ENCODE peak calls at places on chromosomes 3 and 15, in seven cellular contexts. N is small intestine, U is colonic mucosa, O is HepG2, T is cardiac muscle cell, V is HCT116, S is LNCaP clone FGC. H is an unnamed sample.
A peak's percentile ranks its signal among the peaks of the same experiment; 100 is the strongest.

GRCh38 chr15:74817370-74817737 is 4.7 kb downstream of the LMAN1L start:
- DNase-seq in O (peak; percentile 56), V (no peak), N (peak; percentile 70), T (no peak), U (peak; percentile 66), S (peak; percentile 54), H (peak; percentile 30)

GRCh38 chr3:40096561-40097506 is 212.7 kb upstream of the EIF1B start:
- DNase-seq in T (no peak), S (peak; percentile 86), U (no peak), O (no peak), V (no peak), N (no peak), H (no peak)

GRCh38 chr3:13419356-13420050 is 619 bp downstream of the NUP210 start:
- DNase-seq in U (no peak), V (no peak), O (no peak), N (peak; percentile 28), S (no peak), T (no peak), H (no peak)

GRCh38 chr3:47443611-47443995 is 32.1 kb downstream of the SCAP start:
- DNase-seq in S (peak; percentile 92), U (peak; percentile 64), O (peak; percentile 87), T (no peak), N (peak; percentile 89), V (no peak), H (no peak)

GRCh38 chr3:126208182-126208581 is 27.8 kb upstream of the ALDH1L1 start:
- DNase-seq in O (no peak), N (no peak), U (no peak), V (no peak), S (no peak), T (no peak), H (peak; percentile 64)

GRCh38 chr3:187744169-187745151 is 808 bp downstream of the BCL6 start:
- DNase-seq in N (peak; percentile 52), U (peak; percentile 62), V (no peak), S (no peak), O (no peak), T (peak; percentile 70), H (peak; percentile 70)

GRCh38 chr3:46867550-46867898 is 4.3 kb upstream of the MYL3 start:
- DNase-seq in V (no peak), N (peak; percentile 5), U (peak; percentile 54), O (no peak), S (no peak), T (peak; percentile 88), H (peak; percentile 87)

GRCh38 chr15:45114076-45114750 is at the start of the genes DUOX2 and DUOXA2:
- DNase-seq in V (no peak), U (peak; percentile 39), S (no peak), T (no peak), O (no peak), N (no peak), H (no peak)

GRCh38 chr3:131795382-131796085 is 239.3 kb downstream of the CPNE4 start:
- DNase-seq in S (no peak), V (no peak), U (no peak), N (peak; percentile 7), T (peak; percentile 64), O (no peak), H (peak; percentile 4)

GRCh38 chr3:33250712-33251111 is 26.5 kb upstream of the FBXL2 start:
- DNase-seq in U (no peak), S (no peak), V (no peak), O (no peak), N (no peak), T (peak; percentile 32), H (peak; percentile 3)

GRCh38 chr3:161284989-161285388 is 63.9 kb downstream of the NMD3 start:
- DNase-seq in V (no peak), O (no peak), T (no peak), U (no peak), N (no peak), S (no peak), H (no peak)

GRCh38 chr3:186571644-186572013 is 1.1 kb downstream of the DNAJB11 start:
- DNase-seq in N (no peak), S (no peak), V (no peak), O (no peak), T (no peak), U (no peak), H (no peak)

GRCh38 chr3:23785882-23786281 is 19.9 kb upstream of the UBE2E1 start:
- DNase-seq in U (no peak), T (no peak), O (no peak), V (no peak), S (peak; percentile 73), N (no peak), H (no peak)

GRCh38 chr15:31953573-31953972 is 76.7 kb upstream of the CHRNA7 start:
- DNase-seq in U (no peak), V (no peak), N (no peak), S (no peak), T (no peak), O (no peak), H (no peak)

GRCh38 chr3:53880396-53881345 is 1.3 kb downstream of the ACTR8 start:
- DNase-seq in S (no peak), V (no peak), T (peak; percentile 45), N (no peak), U (no peak), O (peak; percentile 25), H (peak; percentile 43)

GRCh38 chr3:55910543-55910942 is 423.4 kb upstream of the WNT5A start:
- DNase-seq in N (no peak), O (no peak), U (no peak), S (no peak), V (no peak), T (peak; percentile 5), H (no peak)

GRCh38 chr15:78944202-78944625 is 632 bp downstream of the CTSH start:
- DNase-seq in O (no peak), V (no peak), T (no peak), N (peak; percentile 75), U (no peak), S (no peak), H (no peak)

GRCh38 chr15:78942741-78943140 is 2.1 kb downstream of the CTSH start:
- DNase-seq in O (no peak), U (no peak), V (no peak), T (no peak), S (no peak), N (no peak), H (no peak)

GRCh38 chr15:78946493-78946892 is 1.6 kb upstream of the CTSH start:
- DNase-seq in U (no peak), S (no peak), O (no peak), T (no peak), V (no peak), N (no peak), H (no peak)

GRCh38 chr15:78944669-78945407 is at the start of gene CTSH:
- DNase-seq in N (peak; percentile 95), O (peak; percentile 84), T (peak; percentile 65), S (peak; percentile 59), V (no peak), U (peak; percentile 92), H (peak; percentile 21)

GRCh38 chr15:78943692-78944091 is 1.2 kb downstream of the CTSH start:
- DNase-seq in T (no peak), O (no peak), U (no peak), N (no peak), S (no peak), V (no peak), H (no peak)
- H3K4me3 ChIP-seq in T (no peak overlapping the region), O (peak overlapping the region; percentile 75), U (peak overlapping the region; percentile 71), N (peak overlapping the region; percentile 54), S (peak overlapping the region; percentile 86), V (no peak overlapping the region), H (no peak overlapping the region)

GRCh38 chr15:63232400-63232799 is 43.0 kb downstream of the RAB8B start:
- DNase-seq in T (no peak), U (no peak), S (no peak), V (no peak), O (no peak), N (no peak), H (no peak)
- H3K4me3 ChIP-seq in T (no peak overlapping the region), U (no peak overlapping the region), S (no peak overlapping the region), V (no peak overlapping the region), O (no peak overlapping the region), N (no peak overlapping the region), H (no peak overlapping the region)

GRCh38 chr15:94843060-94843459 is 611.7 kb downstream of the MCTP2 start:
- DNase-seq in V (no peak), N (no peak), U (no peak), T (no peak), O (no peak), S (no peak), H (no peak)

GRCh38 chr15:94845391-94845718 is 614.0 kb downstream of the MCTP2 start:
- DNase-seq in N (no peak), T (no peak), U (no peak), O (no peak), S (no peak), V (no peak), H (no peak)

GRCh38 chr15:94847325-94847724 is 616.0 kb downstream of the MCTP2 start:
- DNase-seq in U (no peak), T (no peak), N (no peak), S (no peak), V (no peak), O (no peak), H (no peak)

GRCh38 chr15:94844188-94844532 is 612.8 kb downstream of the MCTP2 start:
- DNase-seq in V (no peak), N (no peak), T (no peak), S (no peak), U (no peak), O (peak; percentile 19), H (no peak)

DNA sequence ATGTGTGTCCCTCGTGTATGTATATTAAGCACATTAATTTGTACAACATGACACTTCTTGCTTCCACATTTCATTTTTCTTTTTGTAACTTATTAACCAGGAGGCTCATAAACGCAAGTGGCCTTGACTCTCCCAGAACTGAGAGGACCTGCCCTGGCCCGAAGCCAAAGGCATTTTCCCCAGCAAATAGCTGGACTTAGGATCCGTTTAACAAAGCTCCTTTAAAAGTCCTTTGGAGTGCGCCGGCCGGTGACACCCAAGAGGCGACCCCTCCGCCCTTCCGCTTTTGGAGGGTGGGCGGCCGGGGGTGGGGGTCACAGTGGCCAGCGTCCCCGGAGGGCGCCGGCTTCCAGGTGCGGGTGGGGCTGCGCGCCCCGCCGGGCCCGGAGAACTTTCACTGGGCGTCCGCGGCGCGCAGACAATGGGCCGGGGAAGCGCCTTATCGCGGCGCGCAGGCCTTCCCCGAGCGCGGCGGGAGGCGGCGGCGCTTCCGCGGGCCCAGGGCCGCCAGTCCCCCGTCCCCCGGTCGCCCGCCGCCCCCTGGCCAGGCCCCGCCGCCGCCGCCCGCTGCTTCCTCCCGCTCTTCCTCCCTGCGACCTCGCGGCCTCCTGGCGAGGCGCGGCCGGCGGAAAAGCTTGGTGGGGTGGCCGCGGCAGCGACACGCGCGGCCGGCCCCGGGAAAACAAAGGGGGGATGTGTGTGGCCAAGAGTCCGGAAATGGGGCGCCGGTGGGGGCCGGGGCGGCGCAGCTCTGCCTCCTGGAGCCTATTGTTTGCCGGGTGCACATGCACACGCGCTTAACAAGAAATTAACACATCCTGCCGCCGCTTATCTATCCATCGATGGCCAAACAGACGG is 613.4 kb downstream of the MCTP2 start:
- DNase-seq in S (peak; percentile 11), N (peak; percentile 94), V (no peak), U (peak; percentile 90), T (peak; percentile 59), O (peak; percentile 96), H (peak; percentile 37)
- H3K4me3 ChIP-seq in S (no peak overlapping the region), N (peak overlapping the region; percentile 63), V (no peak overlapping the region), U (peak overlapping the region; percentile 32), T (peak overlapping the region; percentile 37), O (peak overlapping the region; percentile 61), H (peak overlapping the region; percentile 24)

DNA sequence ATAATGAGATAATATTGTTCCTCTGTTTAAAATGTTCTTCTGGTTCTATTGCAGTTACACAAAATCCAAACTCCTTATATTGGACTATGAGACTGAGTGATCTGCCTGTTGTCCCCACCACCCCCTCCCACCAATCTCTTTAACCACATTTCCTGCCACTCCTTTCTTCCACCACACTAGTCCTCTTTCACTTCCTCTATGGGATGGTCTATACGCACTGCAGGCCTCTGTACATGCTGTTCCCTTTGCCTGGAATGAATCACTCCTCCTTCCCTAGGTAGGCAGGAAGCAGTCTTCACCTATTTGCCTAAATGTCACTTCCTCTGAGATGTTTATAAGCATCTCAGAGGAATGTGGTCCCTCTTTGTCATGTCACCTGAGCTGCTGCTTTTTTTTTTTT is 4.0 kb downstream of the MAP2K1 start:
- DNase-seq in V (no peak), O (no peak), S (no peak), N (peak; percentile 52), T (peak; percentile 22), U (peak; percentile 20), H (no peak)
- H3K4me3 ChIP-seq in V (no peak overlapping the region), O (no peak overlapping the region), S (no peak overlapping the region), N (no peak overlapping the region), T (no peak overlapping the region), U (no peak overlapping the region), H (no peak overlapping the region)

H was measured in cardiac fibroblast.